ENCODE peak calls at places on chromosome 10, in six cellular contexts. M is ovary, F is GM23338, I is sigmoid colon, V is lung, W is left lung. C is an unnamed sample.

GRCh38 chr10:77101416-77101815 is 536.2 kb downstream of the KCNMA1 start:
- DNase-seq in M (no peak), F (no peak), I (no peak), V (no peak), W (no peak), C (no peak)

GRCh38 chr10:119680050-119680449 is 28.9 kb downstream of the BAG3 start:
- DNase-seq in M (no peak), F (no peak), I (no peak), V (no peak), W (no peak), C (no peak)

GRCh38 chr10:127935115-127935561 is 28.2 kb downstream of the PTPRE start:
- DNase-seq in M (no peak), F (no peak), I (peak), V (no peak), W (no peak), C (no peak)

GRCh38 chr10:5390607-5391205 is 13.9 kb downstream of the TUBAL3 start:
- DNase-seq in M (no peak), F (peak), I (no peak), V (no peak), W (no peak), C (no peak)

GRCh38 chr10:88831709-88832108 is 19.9 kb downstream of the ANKRD22 start:
- DNase-seq in M (no peak), F (no peak), I (no peak), V (no peak), W (no peak), C (no peak)

GRCh38 chr10:35588836-35589235 is 16.3 kb upstream of the GJD4 start:
- DNase-seq in M (no peak), F (no peak), I (no peak), V (no peak), W (no peak), C (no peak)

GRCh38 chr10:13882112-13882711 is 295.4 kb downstream of the PRPF18 start:
- DNase-seq in M (no peak), F (peak), I (peak), V (no peak), W (no peak), C (no peak)

GRCh38 chr10:89090760-89091455 is 100.3 kb downstream of the FAS start:
- DNase-seq in M (no peak), F (no peak), I (no peak), V (no peak), W (no peak), C (no peak)

GRCh38 chr10:70662362-70663220 is 9.7 kb upstream of the ADAMTS14 start:
- DNase-seq in M (no peak), F (no peak), I (peak), V (no peak), W (no peak), C (no peak)

GRCh38 chr10:100182908-100183307 is 2.9 kb downstream of the ERLIN1 start:
- DNase-seq in M (no peak), F (no peak), I (no peak), V (no peak), W (no peak), C (no peak)

GRCh38 chr10:29146311-29146710 is 142.6 kb upstream of the LYZL1 start:
- DNase-seq in M (no peak), F (no peak), I (no peak), V (no peak), W (no peak), C (no peak)

GRCh38 chr10:117543245-117543998 is 876 bp downstream of the EMX2 start:
- DNase-seq in M (peak), F (peak), I (no peak), V (no peak), W (no peak), C (no peak)

GRCh38 chr10:101778781-101779543 is 3.0 kb upstream of the FGF8 start:
- DNase-seq in M (no peak), F (peak), I (peak), V (no peak), W (peak), C (peak)

GRCh38 chr10:3066317-3066931 is 924 bp upstream of the PFKP start:
- DNase-seq in M (peak), F (peak), I (no peak), V (no peak), W (no peak), C (peak)

GRCh38 chr10:101099901-101100300 is 31.2 kb upstream of the TLX1 start:
- DNase-seq in M (no peak), F (no peak), I (no peak), V (no peak), W (no peak), C (no peak)

GRCh38 chr10:117640406-117640805 is 97.9 kb downstream of the EMX2 start:
- DNase-seq in M (no peak), F (no peak), I (no peak), V (no peak), W (no peak), C (no peak)

GRCh38 chr10:120221873-120222485 is 235.0 kb upstream of the PLPP4 start:
- DNase-seq in M (no peak), F (peak), I (no peak), V (no peak), W (no peak), C (no peak)

GRCh38 chr10:129140861-129141260 is 326.2 kb upstream of the MGMT start:
- DNase-seq in M (no peak), F (no peak), I (no peak), V (no peak), W (no peak), C (no peak)

GRCh38 chr10:97096327-97097153 is 89.2 kb downstream of the SLIT1 start:
- DNase-seq in M (peak), F (no peak), I (no peak), V (no peak), W (no peak), C (peak)

GRCh38 chr10:22646291-22646926 is 68.0 kb downstream of the PIP4K2A start:
- DNase-seq in M (no peak), F (no peak), I (no peak), V (no peak), W (no peak), C (no peak)

GRCh38 chr10:70678757-70679489 is 6.6 kb downstream of the ADAMTS14 start:
- DNase-seq in M (no peak), F (no peak), I (no peak), V (no peak), W (no peak), C (no peak)

GRCh38 chr10:97234403-97234802 is 48.6 kb upstream of the SLIT1 start:
- DNase-seq in M (no peak), F (peak), I (no peak), V (no peak), W (no peak), C (no peak)

GRCh38 chr10:122571892-122572291 is 11.3 kb downstream of the DMBT1 start:
- DNase-seq in M (no peak), F (no peak), I (no peak), V (no peak), W (no peak), C (no peak)

GRCh38 chr10:61588770-61589211 is 73.9 kb upstream of the CABCOCO1 start:
- DNase-seq in M (no peak), F (no peak), I (no peak), V (no peak), W (no peak), C (no peak)

GRCh38 chr10:118373786-118374185 is 31.7 kb upstream of the FAM204A start:
- DNase-seq in M (no peak), F (no peak), I (no peak), V (no peak), W (no peak), C (no peak)

GRCh38 chr10:124290095-124290795 is 128.5 kb downstream of the OAT start:
- DNase-seq in M (no peak), F (no peak), I (peak), V (no peak), W (peak), C (no peak)

GRCh38 chr10:125845617-125846016 is 22.3 kb downstream of the BCCIP start:
- DNase-seq in M (no peak), F (no peak), I (no peak), V (no peak), W (peak), C (no peak)

GRCh38 chr10:129617768-129618167 is 150.7 kb downstream of the MGMT start:
- DNase-seq in M (no peak), F (no peak), I (no peak), V (no peak), W (no peak), C (no peak)

GRCh38 chr10:22599636-22600228 is 114.6 kb downstream of the PIP4K2A start:
- DNase-seq in M (no peak), F (no peak), I (no peak), V (no peak), W (no peak), C (no peak)

GRCh38 chr10:127400216-127400615 is 148.9 kb upstream of the NPS start:
- DNase-seq in M (peak), F (no peak), I (no peak), V (no peak), W (no peak), C (no peak)

GRCh38 chr10:108789911-108790310 is 1133.4 kb downstream of the XPNPEP1 start:
- DNase-seq in M (no peak), F (no peak), I (no peak), V (no peak), W (no peak), C (no peak)

GRCh38 chr10:132898391-132899053 is 43.8 kb downstream of the CFAP46 start:
- DNase-seq in M (peak), F (no peak), I (peak), V (no peak), W (peak), C (no peak)

GRCh38 chr10:71259815-71260501 is 47.6 kb downstream of the UNC5B start:
- DNase-seq in M (no peak), F (no peak), I (no peak), V (no peak), W (no peak), C (no peak)

GRCh38 chr10:526651-527312 is 162.7 kb downstream of the DIP2C start:
- DNase-seq in M (no peak), F (peak), I (peak), V (no peak), W (no peak), C (no peak)
- TF ChIP-seq CTCF in M (no peak), F (peak), I (no peak), V (no peak), W (no peak), C (no peak)

GRCh38 chr10:51005551-51005950 is 68.7 kb upstream of the PRKG1 start:
- DNase-seq in M (no peak), F (no peak), I (no peak), V (no peak), W (no peak), C (no peak)
- H3K27ac ChIP-seq in M (no peak), F (no peak), I (no peak), V (peak), W (no peak), C (no peak)

GRCh38 chr10:82981137-82981723 is 1106.2 kb downstream of the NRG3 start:
- DNase-seq in M (no peak), F (no peak), I (no peak), V (no peak), W (no peak), C (no peak)
- H3K4me3 ChIP-seq in M (no peak), F (no peak), I (no peak), V (no peak), W (no peak), C (no peak)

GRCh38 chr10:30435068-30435422 is 1.1 kb downstream of the MAP3K8 start:
- DNase-seq in M (peak), F (no peak), I (peak), V (peak), W (no peak), C (peak)
- TF ChIP-seq CTCF in M (no peak), F (no peak), I (no peak), V (no peak), W (no peak), C (no peak)

GRCh38 chr10:131536676-131537075 is 225.2 kb upstream of the TCERG1L start:
- DNase-seq in M (no peak), F (no peak), I (no peak), V (no peak), W (no peak), C (no peak)
- H3K27ac ChIP-seq in M (no peak), F (no peak), I (no peak), V (no peak), W (no peak), C (no peak)

DNA sequence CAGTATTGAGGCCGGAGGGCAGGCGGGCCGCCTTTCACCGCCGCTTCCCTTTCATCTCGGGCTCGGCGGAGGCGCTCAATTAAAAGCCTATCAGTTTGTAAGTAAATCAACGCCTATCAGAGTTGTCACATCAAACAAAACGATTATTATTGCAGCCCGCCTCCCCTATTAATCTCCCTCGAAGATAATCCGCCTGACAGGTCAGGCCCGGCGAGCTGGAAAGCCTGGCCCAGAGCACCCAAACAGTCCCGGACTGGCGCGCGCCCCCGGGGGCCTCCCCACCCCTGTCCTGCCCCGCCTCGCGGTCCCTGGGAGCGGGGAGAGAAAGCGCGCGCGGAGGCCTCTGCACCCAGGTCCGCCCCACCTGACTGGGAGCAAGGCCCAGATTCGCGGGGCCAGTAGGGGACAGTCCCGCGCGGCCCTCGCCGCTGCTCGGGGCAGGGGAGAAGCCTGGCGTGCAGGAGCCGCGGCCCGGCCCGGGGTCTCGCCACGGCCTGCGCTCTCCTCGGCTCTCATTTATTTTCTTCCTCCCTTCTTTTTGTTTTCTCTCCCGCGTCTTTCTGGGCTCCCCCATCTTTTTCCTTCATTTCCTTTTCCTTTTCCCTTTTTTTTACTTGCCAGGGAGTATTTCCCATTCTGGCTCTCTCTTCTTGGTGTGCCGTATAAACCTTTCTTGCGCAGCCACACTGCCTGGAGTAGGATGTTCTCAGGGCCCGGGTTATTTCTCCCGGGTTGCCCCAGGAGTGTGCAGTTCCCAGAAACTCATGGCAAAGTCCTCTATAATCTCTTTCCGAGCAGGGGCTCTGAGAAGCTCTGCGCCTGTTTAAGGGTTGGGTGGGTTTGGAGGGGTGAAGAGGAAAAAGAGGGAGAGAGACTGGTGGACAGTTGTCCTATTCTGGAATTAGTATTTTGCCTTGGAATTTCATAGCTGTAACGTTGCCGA is 3.9 kb upstream of the ZNF503 start:
- DNase-seq in M (peak), F (peak), I (no peak), V (peak), W (peak), C (peak)
- H3K4me3 ChIP-seq in M (peak), F (peak), I (no peak), V (peak), W (peak), C (no peak)

GRCh38 chr10:93060887-93061593 is 442 bp downstream of the CYP26C1 start:
- DNase-seq in M (no peak), F (peak), I (no peak), V (no peak), W (no peak), C (no peak)
- TF ChIP-seq CTCF in M (no peak), F (no peak), I (no peak), V (no peak), W (no peak), C (no peak)

GRCh38 chr10:69335613-69336012 is 57.3 kb downstream of the HK1 start:
- DNase-seq in M (no peak), F (no peak), I (no peak), V (no peak), W (no peak), C (no peak)
- H3K27ac ChIP-seq in M (peak), F (peak), I (peak), V (peak), W (peak), C (peak)

C was measured in thyroid gland.